ENCODE peak calls at places on chromosomes 13 and 19, in four cellular contexts. D, E, C and Q are unnamed samples.

GRCh38 chr13:110010433-110011135 is 224.2 kb upstream of the IRS2 start:
- DNase-seq in E (peak), C (no peak), D (no peak), Q (no peak)

GRCh38 chr13:112204881-112205327 is 138.0 kb downstream of the SOX1 start:
- DNase-seq in D (no peak), E (no peak), C (no peak), Q (no peak)

GRCh38 chr19:46727036-46727501 is 10.2 kb upstream of the PRKD2 start:
- DNase-seq in E (no peak), C (no peak), D (no peak), Q (no peak)

GRCh38 chr13:23928985-23929384 is 31.7 kb upstream of the C1QTNF9B start:
- DNase-seq in C (peak), D (no peak), E (peak), Q (peak)

GRCh38 chr19:38656171-38656981 is 8.9 kb downstream of the ACTN4 start:
- DNase-seq in D (no peak), E (peak), C (no peak), Q (no peak)

GRCh38 chr13:112603641-112604220 is 15.8 kb upstream of the TUBGCP3 start:
- DNase-seq in C (no peak), E (peak), D (no peak), Q (no peak)

GRCh38 chr19:51652266-51652665 is 5.6 kb upstream of the SIGLEC14 start:
- DNase-seq in E (no peak), D (no peak), C (no peak), Q (no peak)

GRCh38 chr19:46328079-46328478 is 18.8 kb upstream of the PPP5C start:
- DNase-seq in C (no peak), E (no peak), D (no peak), Q (no peak)

GRCh38 chr13:20451397-20451796 is 74.3 kb downstream of the CRYL1 start:
- DNase-seq in E (no peak), D (no peak), C (no peak), Q (no peak)

GRCh38 chr13:76703621-76704020 is 182.6 kb downstream of the KCTD12 start:
- DNase-seq in D (no peak), C (no peak), E (no peak), Q (no peak)

GRCh38 chr19:35569281-35569781 is 5.9 kb upstream of the ATP4A start:
- DNase-seq in D (no peak), C (no peak), E (no peak), Q (no peak)

GRCh38 chr13:34462843-34463242 is 479.2 kb upstream of the NBEA start:
- DNase-seq in E (peak), C (peak), D (no peak), Q (peak)

GRCh38 chr19:45590300-45591003 is 5.8 kb upstream of the OPA3 start:
- DNase-seq in C (no peak), E (no peak), D (no peak), Q (no peak)

GRCh38 chr13:88908896-88909535 is 1237.8 kb downstream of the SLITRK5 start:
- DNase-seq in C (no peak), E (no peak), D (no peak), Q (no peak)

GRCh38 chr13:32737679-32738078 is 151.4 kb downstream of the PDS5B start:
- DNase-seq in C (no peak), D (no peak), E (peak), Q (no peak)

GRCh38 chr13:77985866-77986636 is 67.4 kb upstream of the EDNRB start:
- DNase-seq in D (no peak), E (no peak), C (no peak), Q (no peak)

GRCh38 chr19:11268783-11269267 is 6.5 kb upstream of the DOCK6 start:
- DNase-seq in C (peak), E (peak), D (no peak), Q (no peak)

GRCh38 chr13:86563308-86563707 is 764.1 kb upstream of the SLITRK6 start:
- DNase-seq in E (peak), C (peak), D (no peak), Q (peak)

GRCh38 chr19:49676136-49676689 is 858 bp upstream of the PRMT1 start:
- DNase-seq in E (peak), C (peak), D (peak), Q (peak)

GRCh38 chr13:52882803-52883202 is 34.4 kb upstream of the PCDH8 start:
- DNase-seq in C (no peak), D (no peak), E (no peak), Q (no peak)

GRCh38 chr19:41311072-41311471 is 1.1 kb downstream of the CCDC97 start:
- DNase-seq in D (no peak), E (no peak), C (no peak), Q (no peak)

GRCh38 chr13:39263033-39263432 is 224.8 kb downstream of the NHLRC3 start:
- DNase-seq in E (peak), C (peak), D (no peak), Q (peak)

GRCh38 chr13:44312898-44313551 is 60.6 kb upstream of the SERP2 start:
- DNase-seq in D (no peak), C (peak), E (peak), Q (peak)

GRCh38 chr13:79867248-79867647 is 386.3 kb downstream of the NDFIP2 start:
- DNase-seq in C (no peak), E (no peak), D (no peak), Q (no peak)

GRCh38 chr19:46192990-46193650 is 36.4 kb upstream of the IGFL1 start:
- DNase-seq in E (peak), D (no peak), C (peak), Q (peak)